ENCODE peak calls at places on chromosomes 13 and 19, in seven cellular contexts. E, H, T, R, S, O and P are unnamed samples.

GRCh38 chr19:10086904-10087256 is 763 bp downstream of the SHFL start:
- DNase-seq in E (no peak), H (no peak), T (no peak), R (no peak), S (no peak), O (peak), P (no peak)

GRCh38 chr13:109857803-109858202 is 71.4 kb upstream of the IRS2 start:
- DNase-seq in E (no peak), H (no peak), T (no peak), R (no peak), S (no peak), O (no peak), P (no peak)

GRCh38 chr19:56162258-56162657 is 13.6 kb upstream of the GALP start:
- DNase-seq in E (no peak), H (no peak), T (no peak), R (no peak), S (no peak), O (no peak), P (no peak)

GRCh38 chr13:43364210-43365041 is 341.0 kb downstream of the DNAJC15 start:
- DNase-seq in E (no peak), H (no peak), T (no peak), R (no peak), S (no peak), O (no peak), P (no peak)

GRCh38 chr13:94322925-94323324 is 156.6 kb downstream of the DCT start:
- DNase-seq in E (no peak), H (no peak), T (no peak), R (no peak), S (no peak), O (no peak), P (no peak)

GRCh38 chr13:37700887-37701286 is 102.3 kb upstream of the POSTN start:
- DNase-seq in E (no peak), H (no peak), T (no peak), R (no peak), S (no peak), O (no peak), P (no peak)

GRCh38 chr13:31739226-31739625 is at the start of gene RXFP2:
- DNase-seq in E (no peak), H (no peak), T (no peak), R (no peak), S (no peak), O (no peak), P (no peak)

GRCh38 chr13:52374389-52374788 is 31.6 kb downstream of the THSD1 start:
- DNase-seq in E (no peak), H (no peak), T (no peak), R (no peak), S (no peak), O (no peak), P (no peak)

GRCh38 chr19:41531438-41532311 is 44.3 kb upstream of the CEACAM21 start:
- DNase-seq in E (peak), H (peak), T (peak), R (no peak), S (peak), O (peak), P (peak)

GRCh38 chr19:46607441-46607841 is 6.3 kb downstream of the CALM3 start:
- DNase-seq in E (no peak), H (peak), T (no peak), R (no peak), S (no peak), O (no peak), P (no peak)

GRCh38 chr13:84706004-84706710 is 823.9 kb upstream of the SLITRK1 start:
- DNase-seq in E (no peak), H (no peak), T (no peak), R (no peak), S (no peak), O (no peak), P (no peak)

GRCh38 chr13:102677122-102677521 is 17.7 kb downstream of the METTL21C start:
- DNase-seq in E (no peak), H (no peak), T (no peak), R (no peak), S (no peak), O (no peak), P (no peak)

GRCh38 chr19:32627714-32628253 is 46.8 kb downstream of the PDCD5 start:
- DNase-seq in E (no peak), H (no peak), T (no peak), R (no peak), S (no peak), O (no peak), P (no peak)

GRCh38 chr19:46691948-46692347 is 25.0 kb downstream of the PRKD2 start:
- DNase-seq in E (no peak), H (no peak), T (no peak), R (no peak), S (no peak), O (no peak), P (no peak)

GRCh38 chr19:49073514-49074378 is 1.2 kb upstream of the KCNA7 start:
- DNase-seq in E (no peak), H (no peak), T (no peak), R (no peak), S (no peak), O (no peak), P (no peak)

GRCh38 chr13:105962080-105962479 is 573.4 kb downstream of the EFNB2 start:
- DNase-seq in E (no peak), H (no peak), T (no peak), R (no peak), S (no peak), O (no peak), P (no peak)

GRCh38 chr13:32045963-32046785 is 14.6 kb downstream of the FRY start:
- DNase-seq in E (no peak), H (no peak), T (no peak), R (no peak), S (no peak), O (no peak), P (no peak)

GRCh38 chr13:68176486-68176885 is 946.4 kb upstream of the PCDH9 start:
- DNase-seq in E (no peak), H (no peak), T (no peak), R (no peak), S (no peak), O (no peak), P (no peak)

GRCh38 chr13:39565036-39565949 is 37.7 kb downstream of the LHFPL6 start:
- DNase-seq in E (no peak), H (no peak), T (no peak), R (no peak), S (peak), O (no peak), P (no peak)

GRCh38 chr13:98802548-98802947 is 50.1 kb upstream of the SLC15A1 start:
- DNase-seq in E (no peak), H (no peak), T (no peak), R (no peak), S (no peak), O (no peak), P (no peak)

GRCh38 chr19:30851646-30852045 is 479.5 kb downstream of the ZNF536 start:
- DNase-seq in E (no peak), H (no peak), T (no peak), R (no peak), S (no peak), O (no peak), P (no peak)

GRCh38 chr19:11581740-11582139 is 4.3 kb upstream of the ACP5 start:
- DNase-seq in E (no peak), H (peak), T (no peak), R (no peak), S (no peak), O (no peak), P (no peak)

GRCh38 chr19:28862238-28862637 is 350.7 kb downstream of the UQCRFS1 start:
- DNase-seq in E (no peak), H (no peak), T (no peak), R (no peak), S (no peak), O (no peak), P (no peak)

GRCh38 chr19:28868836-28869235 is 344.1 kb downstream of the UQCRFS1 start:
- DNase-seq in E (no peak), H (no peak), T (no peak), R (no peak), S (no peak), O (no peak), P (no peak)

GRCh38 chr19:28867978-28868377 is 345.0 kb downstream of the UQCRFS1 start:
- DNase-seq in E (no peak), H (no peak), T (no peak), R (no peak), S (no peak), O (no peak), P (no peak)

GRCh38 chr19:28864024-28864503 is 348.9 kb downstream of the UQCRFS1 start:
- DNase-seq in E (peak), H (no peak), T (no peak), R (no peak), S (no peak), O (no peak), P (no peak)

DNA sequence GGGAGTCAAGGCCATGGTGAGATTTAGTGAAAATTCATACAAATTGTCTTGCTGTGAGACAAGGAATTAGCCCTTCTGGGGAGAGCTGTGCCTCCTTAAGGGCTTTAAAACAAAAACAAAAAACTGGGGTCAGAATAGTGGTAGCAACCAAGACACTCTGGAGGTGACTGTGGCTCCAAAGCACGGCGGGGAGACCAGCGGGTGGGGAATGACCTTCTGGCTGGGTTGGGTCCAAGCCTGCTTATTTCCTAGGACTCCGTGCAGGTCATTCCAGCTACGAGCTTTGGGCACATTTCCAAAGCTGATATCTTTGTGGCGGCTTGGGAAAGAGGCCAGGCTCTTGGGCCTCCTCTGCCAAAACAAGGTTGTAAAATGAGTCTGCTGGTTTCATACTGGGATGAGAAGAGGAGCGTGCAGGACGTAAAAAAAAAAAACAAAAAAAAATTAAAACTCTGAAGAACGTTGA is 348.3 kb downstream of the UQCRFS1 start:
- DNase-seq in E (peak), H (peak), T (no peak), R (no peak), S (no peak), O (no peak), P (no peak)
- H3K4me3 ChIP-seq in E (no peak), H (no peak), T (no peak), R (no peak), S (no peak), O (no peak), P (no peak)

GRCh38 chr19:18283338-18283737 is 1.9 kb upstream of the JUND start:
- DNase-seq in E (no peak), H (no peak), T (no peak), R (no peak), S (no peak), O (no peak), P (no peak)

GRCh38 chr19:18286973-18287635 is 5.7 kb upstream of the JUND start:
- DNase-seq in E (no peak), H (no peak), T (no peak), R (no peak), S (no peak), O (no peak), P (no peak)

GRCh38 chr19:18282021-18282787 is 782 bp upstream of the JUND start:
- DNase-seq in E (peak), H (no peak), T (no peak), R (no peak), S (no peak), O (no peak), P (no peak)

GRCh38 chr19:18282788-18283141 is 1.3 kb upstream of the JUND start:
- DNase-seq in E (no peak), H (peak), T (no peak), R (peak), S (no peak), O (no peak), P (no peak)

DNA sequence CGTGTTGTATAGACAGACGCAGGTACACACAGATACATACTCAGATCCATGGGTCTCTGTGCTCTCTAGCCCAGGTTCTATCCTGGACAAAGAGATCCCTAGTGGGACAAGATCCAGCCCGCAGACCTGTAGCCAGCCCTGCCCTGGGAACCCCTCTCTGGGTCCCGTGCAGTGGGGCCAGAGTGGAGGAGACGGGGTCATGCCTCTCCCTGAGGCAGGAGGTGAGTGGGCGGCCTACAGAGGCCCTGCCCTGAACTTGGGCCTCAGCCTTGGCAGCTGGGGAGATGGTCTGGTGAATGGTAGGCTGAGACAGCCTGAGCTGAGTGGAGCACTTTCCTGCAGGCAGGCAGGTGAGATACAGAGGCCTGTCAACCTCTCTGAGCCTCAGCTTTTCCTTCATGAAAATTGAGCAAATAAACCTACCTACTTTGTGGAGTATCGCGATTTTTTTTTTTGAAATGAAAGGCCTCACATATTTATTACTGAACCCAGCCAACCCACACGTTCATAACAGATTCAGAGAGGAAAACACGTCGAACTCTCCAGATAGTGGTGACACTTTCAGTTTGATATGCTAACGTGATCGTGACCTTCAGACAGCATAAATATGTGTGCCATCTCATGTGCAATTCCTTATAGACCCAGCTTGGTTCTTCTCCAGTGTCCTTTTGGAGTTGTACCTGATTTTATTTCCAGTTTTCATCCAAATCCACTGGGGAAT is 3.4 kb upstream of the JUND start:
- DNase-seq in E (no peak), H (no peak), T (no peak), R (peak), S (no peak), O (no peak), P (no peak)
- H3K27ac ChIP-seq in E (peak), H (peak), T (peak), R (peak), S (no peak), O (peak), P (no peak)

DNA sequence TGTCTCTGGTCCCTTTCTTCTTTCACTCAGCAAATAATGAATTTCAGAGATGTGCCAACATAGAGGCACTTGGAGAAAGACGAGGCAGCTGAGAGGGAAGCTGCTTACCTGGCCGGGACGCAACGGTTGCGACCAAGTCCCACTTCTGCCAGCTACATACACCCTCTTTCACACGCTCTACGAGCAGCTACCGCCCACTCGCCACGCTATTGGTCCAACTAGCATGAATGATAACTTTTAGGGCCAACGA is 773 bp upstream of the CNOT3 start:
- DNase-seq in E (no peak), H (no peak), T (no peak), R (no peak), S (no peak), O (no peak), P (no peak)
- H3K4me3 ChIP-seq in E (peak), H (peak), T (peak), R (peak), S (peak), O (peak), P (peak)

DNA sequence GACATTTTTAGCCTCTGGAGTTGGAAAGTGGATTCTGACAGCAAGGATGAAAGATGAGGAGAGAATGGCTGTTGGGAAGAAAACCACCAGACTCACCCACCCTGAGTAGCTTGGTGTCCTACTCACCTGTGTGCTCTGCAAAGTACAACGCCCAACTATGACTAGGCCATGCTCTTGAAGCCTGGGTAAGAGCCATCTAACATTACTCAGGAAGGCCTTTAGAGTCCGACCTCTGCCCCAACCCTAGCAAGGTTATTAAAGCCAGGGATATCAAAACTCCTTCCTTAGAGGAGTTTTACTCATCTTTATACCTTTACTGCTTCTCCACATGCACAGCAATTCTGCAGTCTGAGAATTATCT is 18.0 kb upstream of the KPNA3 start:
- DNase-seq in E (no peak), H (no peak), T (no peak), R (no peak), S (no peak), O (no peak), P (no peak)
- H3K27ac ChIP-seq in E (no peak), H (no peak), T (no peak), R (no peak), S (no peak), O (no peak), P (no peak)

GRCh38 chr19:1247747-1248453 is 483 bp upstream of the MIDN start:
- DNase-seq in E (peak), H (peak), T (peak), R (peak), S (peak), O (peak), P (peak)

GRCh38 chr19:1245884-1246816 is 2.2 kb upstream of the MIDN start:
- DNase-seq in E (peak), H (peak), T (no peak), R (peak), S (no peak), O (no peak), P (no peak)

GRCh38 chr19:1245468-1245867 is 2.9 kb upstream of the MIDN start:
- DNase-seq in E (no peak), H (no peak), T (no peak), R (no peak), S (no peak), O (no peak), P (no peak)

GRCh38 chr19:1243768-1244692 is 2.5 kb downstream of the ATP5F1D start:
- DNase-seq in E (peak), H (peak), T (peak), R (peak), S (peak), O (peak), P (peak)

GRCh38 chr19:1244693-1245451 is 3.3 kb downstream of the ATP5F1D start:
- DNase-seq in E (peak), H (peak), T (no peak), R (peak), S (peak), O (no peak), P (peak)
- H3K4me3 ChIP-seq in E (no peak), H (peak), T (no peak), R (peak), S (no peak), O (no peak), P (no peak)

GRCh38 chr19:5109560-5109959 is 140.6 kb downstream of the KDM4B start:
- DNase-seq in E (no peak), H (no peak), T (no peak), R (no peak), S (no peak), O (no peak), P (no peak)
- H3K27ac ChIP-seq in E (no peak), H (no peak), T (no peak), R (no peak), S (no peak), O (no peak), P (no peak)

GRCh38 chr19:7680606-7681335 is at the start of gene TRAPPC5:
- DNase-seq in E (peak), H (peak), T (peak), R (peak), S (peak), O (peak), P (peak)

GRCh38 chr19:7681336-7682174 is 922 bp downstream of the TRAPPC5 start:
- DNase-seq in E (peak), H (peak), T (peak), R (peak), S (peak), O (peak), P (peak)

GRCh38 chr19:7679771-7680605 is 645 bp upstream of the TRAPPC5 start:
- DNase-seq in E (no peak), H (no peak), T (no peak), R (no peak), S (no peak), O (no peak), P (no peak)

GRCh38 chr19:7679017-7679720 is 1.5 kb upstream of the TRAPPC5 start:
- DNase-seq in E (no peak), H (peak), T (peak), R (no peak), S (peak), O (peak), P (peak)

DNA sequence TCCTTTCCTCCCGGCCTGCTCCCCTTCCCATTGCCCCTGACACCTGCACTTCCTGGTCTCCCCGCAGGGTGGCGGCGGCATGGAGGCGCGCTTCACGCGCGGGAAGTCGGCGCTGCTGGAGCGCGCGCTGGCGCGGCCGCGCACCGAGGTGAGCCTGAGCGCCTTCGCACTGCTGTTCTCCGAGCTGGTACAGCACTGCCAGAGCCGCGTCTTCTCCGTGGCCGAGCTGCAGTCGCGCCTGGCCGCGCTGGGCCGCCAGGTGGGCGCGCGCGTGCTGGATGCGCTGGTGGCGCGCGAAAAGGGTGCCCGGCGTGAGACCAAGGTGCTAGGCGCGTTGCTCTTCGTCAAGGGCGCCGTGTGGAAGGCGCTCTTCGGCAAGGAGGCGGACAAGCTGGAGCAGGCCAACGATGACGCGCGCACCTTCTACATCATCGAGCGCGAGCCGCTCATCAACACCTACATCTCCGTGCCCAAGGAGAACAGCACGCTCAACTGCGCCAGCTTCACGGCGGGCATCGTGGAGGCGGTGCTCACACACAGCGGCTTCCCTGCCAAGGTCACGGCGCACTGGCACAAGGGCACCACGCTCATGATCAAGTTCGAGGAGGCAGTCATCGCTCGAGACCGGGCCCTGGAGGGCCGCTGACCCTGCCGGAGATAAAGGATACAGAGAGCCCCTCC is 1.7 kb downstream of the TRAPPC5 start:
- DNase-seq in E (peak), H (no peak), T (no peak), R (no peak), S (no peak), O (no peak), P (no peak)
- H3K4me3 ChIP-seq in E (peak), H (peak), T (peak), R (peak), S (peak), O (peak), P (peak)

GRCh38 chr13:111210488-111210887 is 95.4 kb downstream of the ARHGEF7 start:
- DNase-seq in E (peak), H (no peak), T (no peak), R (no peak), S (no peak), O (no peak), P (no peak)
- H3K27ac ChIP-seq in E (no peak), H (peak), T (no peak), R (no peak), S (peak), O (no peak), P (no peak)